ENCODE peak calls at places on chromosome 22, in eight cellular contexts. One of them, this sample, is unnamed.
A peak's percentile ranks its signal among the peaks of the same experiment; 100 is the strongest.

GRCh38 chr22:28911777-28912669 is 28.7 kb downstream of the ZNRF3 start:
- DNase-seq in GM23338: no peak
- DNase-seq in PC-3: peak; percentile 6
- DNase-seq in MM.1S: no peak
- DNase-seq in HCT116: no peak
- DNase-seq in GM23248: peak; percentile 10
- DNase-seq in OCI-LY7: no peak
- DNase-seq in SK-N-SH: no peak
- DNase-seq in this sample: no peak

GRCh38 chr22:38461057-38461413 is 6.0 kb upstream of the KCNJ4 start:
- DNase-seq in GM23338: no peak
- DNase-seq in PC-3: no peak
- DNase-seq in MM.1S: no peak
- DNase-seq in HCT116: no peak
- DNase-seq in GM23248: no peak
- DNase-seq in OCI-LY7: no peak
- DNase-seq in SK-N-SH: no peak
- DNase-seq in this sample: no peak

GRCh38 chr22:45626198-45626651 is 45.4 kb upstream of the ATXN10 start:
- DNase-seq in GM23338: no peak
- DNase-seq in PC-3: peak; percentile 94
- DNase-seq in MM.1S: no peak
- DNase-seq in HCT116: peak; percentile 87
- DNase-seq in GM23248: no peak
- DNase-seq in OCI-LY7: no peak
- DNase-seq in SK-N-SH: no peak
- DNase-seq in this sample: no peak

GRCh38 chr22:49724893-49725489 is 102.7 kb downstream of the BRD1 start:
- DNase-seq in GM23338: no peak
- DNase-seq in PC-3: peak; percentile 67
- DNase-seq in MM.1S: peak; percentile 72
- DNase-seq in HCT116: peak; percentile 10
- DNase-seq in GM23248: peak; percentile 67
- DNase-seq in OCI-LY7: peak; percentile 70
- DNase-seq in SK-N-SH: peak; percentile 93
- DNase-seq in this sample: peak; percentile 90

GRCh38 chr22:27358096-27358870 is 443.3 kb downstream of the MN1 start:
- DNase-seq in GM23338: no peak
- DNase-seq in PC-3: no peak
- DNase-seq in MM.1S: no peak
- DNase-seq in HCT116: no peak
- DNase-seq in GM23248: no peak
- DNase-seq in OCI-LY7: no peak
- DNase-seq in SK-N-SH: no peak
- DNase-seq in this sample: peak; percentile 59

GRCh38 chr22:38412435-38413084 is 42.4 kb downstream of the KCNJ4 start:
- DNase-seq in GM23338: peak; percentile 66
- DNase-seq in PC-3: no peak
- DNase-seq in MM.1S: peak; percentile 15
- DNase-seq in HCT116: no peak
- DNase-seq in GM23248: peak; percentile 21
- DNase-seq in OCI-LY7: no peak
- DNase-seq in SK-N-SH: peak; percentile 85
- DNase-seq in this sample: peak; percentile 34

GRCh38 chr22:26681395-26681821 is 24.0 kb downstream of the MIAT start:
- DNase-seq in GM23338: peak; percentile 90
- DNase-seq in PC-3: no peak
- DNase-seq in MM.1S: no peak
- DNase-seq in HCT116: no peak
- DNase-seq in GM23248: peak; percentile 35
- DNase-seq in OCI-LY7: no peak
- DNase-seq in SK-N-SH: no peak
- DNase-seq in this sample: peak; percentile 83

GRCh38 chr22:22398530-22399327 is 109.8 kb downstream of the ZNF280B start:
- DNase-seq in GM23338: no peak
- DNase-seq in PC-3: no peak
- DNase-seq in MM.1S: no peak
- DNase-seq in HCT116: no peak
- DNase-seq in GM23248: no peak
- DNase-seq in OCI-LY7: no peak
- DNase-seq in SK-N-SH: no peak
- DNase-seq in this sample: no peak

GRCh38 chr22:24205438-24206189 is 24.3 kb downstream of the SUSD2 start:
- DNase-seq in GM23338: peak; percentile 35
- DNase-seq in PC-3: peak; percentile 57
- DNase-seq in MM.1S: peak; percentile 84
- DNase-seq in HCT116: no peak
- DNase-seq in GM23248: no peak
- DNase-seq in OCI-LY7: no peak
- DNase-seq in SK-N-SH: no peak
- DNase-seq in this sample: no peak

GRCh38 chr22:24207264-24208011 is 26.2 kb downstream of the SUSD2 start:
- DNase-seq in GM23338: no peak
- DNase-seq in PC-3: no peak
- DNase-seq in MM.1S: no peak
- DNase-seq in HCT116: no peak
- DNase-seq in GM23248: peak; percentile 53
- DNase-seq in OCI-LY7: no peak
- DNase-seq in SK-N-SH: no peak
- DNase-seq in this sample: no peak

GRCh38 chr22:24209016-24209415 is 27.7 kb downstream of the SUSD2 start:
- DNase-seq in GM23338: no peak
- DNase-seq in PC-3: no peak
- DNase-seq in MM.1S: no peak
- DNase-seq in HCT116: no peak
- DNase-seq in GM23248: no peak
- DNase-seq in OCI-LY7: no peak
- DNase-seq in SK-N-SH: no peak
- DNase-seq in this sample: no peak

DNA sequence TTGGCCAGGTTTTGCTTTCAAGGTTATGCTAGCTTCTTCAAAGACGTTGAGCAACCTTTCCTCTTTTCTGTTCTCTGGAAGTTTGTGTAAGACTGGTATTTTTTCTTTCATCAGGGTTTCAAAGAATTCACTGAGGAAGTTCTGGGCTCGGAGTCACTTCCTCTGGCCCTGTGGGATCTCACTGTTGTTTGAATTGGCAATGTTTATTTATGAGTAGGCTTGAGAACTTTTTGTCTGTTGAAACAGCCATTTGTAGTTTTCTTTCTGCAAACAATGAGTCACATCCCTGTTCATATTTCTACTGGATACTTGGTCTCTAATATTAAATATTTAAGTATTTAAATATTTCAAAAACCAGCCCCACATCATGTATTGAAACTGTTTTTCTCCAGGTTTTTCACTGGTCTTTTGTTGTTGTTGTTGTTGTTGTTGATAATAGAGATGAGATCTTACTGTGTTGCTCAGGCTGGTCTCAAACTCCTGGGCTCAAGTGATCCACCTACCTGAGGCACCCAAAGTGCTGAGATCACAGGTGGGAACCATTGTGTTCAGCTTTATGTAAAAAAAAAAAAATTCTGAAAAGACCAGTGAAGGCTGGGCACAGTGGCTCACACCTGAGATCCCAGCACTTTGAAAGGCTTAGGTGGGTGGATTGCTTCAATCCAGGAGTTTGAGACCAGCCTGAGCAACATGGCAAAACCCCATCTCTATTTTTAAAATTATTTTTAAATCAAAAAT is 26.9 kb downstream of the SUSD2 start:
- DNase-seq in GM23338: no peak
- DNase-seq in PC-3: peak; percentile 95
- DNase-seq in MM.1S: no peak
- DNase-seq in HCT116: peak; percentile 95
- DNase-seq in GM23248: peak; percentile 97
- DNase-seq in OCI-LY7: no peak
- DNase-seq in SK-N-SH: peak; percentile 2
- DNase-seq in this sample: no peak
- TF ChIP-seq EZH2phosphoT487 in GM23338: no peak
- TF ChIP-seq EZH2phosphoT487 in PC-3: no peak
- TF ChIP-seq EZH2phosphoT487 in MM.1S: no peak
- TF ChIP-seq EZH2phosphoT487 in HCT116: no peak
- TF ChIP-seq EZH2phosphoT487 in GM23248: peak; percentile 88
- TF ChIP-seq EZH2phosphoT487 in OCI-LY7: no peak
- TF ChIP-seq EZH2phosphoT487 in SK-N-SH: no peak
- TF ChIP-seq EZH2phosphoT487 in this sample: no peak

DNA sequence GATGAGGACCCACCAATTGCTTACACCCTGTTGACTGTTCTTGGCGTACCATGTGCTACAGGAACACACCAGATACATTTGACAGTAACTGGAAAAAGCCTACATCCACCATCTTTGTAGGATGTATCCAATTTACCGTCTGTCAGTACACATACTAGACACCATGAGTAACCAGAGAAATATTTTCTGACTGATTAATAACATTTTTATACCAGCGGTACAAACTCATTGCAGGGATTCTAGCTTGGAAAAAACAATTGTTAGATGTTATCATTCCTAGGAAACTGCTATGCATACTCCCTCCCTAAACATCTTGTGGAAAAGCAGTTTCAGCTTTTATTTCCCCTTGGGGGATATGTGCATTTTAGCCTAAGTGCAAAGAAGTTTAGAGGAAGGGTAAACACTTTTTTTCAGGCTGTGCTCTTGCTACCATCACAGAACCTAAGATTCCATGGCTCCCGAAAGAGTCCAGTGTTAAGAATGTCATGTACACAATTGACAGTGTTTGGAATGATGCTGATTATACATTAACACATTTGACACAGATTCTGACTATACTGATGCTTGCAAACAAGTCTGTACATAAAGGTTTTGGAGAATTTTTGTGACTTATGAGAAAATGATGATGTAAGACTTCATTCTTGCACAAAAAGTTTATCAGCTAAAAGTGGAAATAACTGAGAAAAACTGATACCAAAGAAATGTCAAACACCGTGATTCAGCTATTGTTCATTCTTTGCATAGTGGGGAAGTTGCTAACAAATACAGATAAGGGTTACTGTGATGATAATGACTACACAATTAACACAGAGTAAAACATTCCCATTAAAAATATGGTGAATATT is 23.7 kb downstream of the NCF4 start:
- DNase-seq in GM23338: no peak
- DNase-seq in PC-3: no peak
- DNase-seq in MM.1S: no peak
- DNase-seq in HCT116: no peak
- DNase-seq in GM23248: peak; percentile 54
- DNase-seq in OCI-LY7: no peak
- DNase-seq in SK-N-SH: no peak
- DNase-seq in this sample: no peak
- TF ChIP-seq EZH2phosphoT487 in GM23338: no peak
- TF ChIP-seq EZH2phosphoT487 in PC-3: no peak
- TF ChIP-seq EZH2phosphoT487 in MM.1S: no peak
- TF ChIP-seq EZH2phosphoT487 in HCT116: no peak
- TF ChIP-seq EZH2phosphoT487 in GM23248: no peak
- TF ChIP-seq EZH2phosphoT487 in OCI-LY7: no peak
- TF ChIP-seq EZH2phosphoT487 in SK-N-SH: no peak
- TF ChIP-seq EZH2phosphoT487 in this sample: no peak

GRCh38 chr22:32919629-32920028 is 118.1 kb downstream of the TIMP3 start:
- DNase-seq in GM23338: no peak
- DNase-seq in PC-3: no peak
- DNase-seq in MM.1S: no peak
- DNase-seq in HCT116: no peak
- DNase-seq in GM23248: no peak
- DNase-seq in OCI-LY7: no peak
- DNase-seq in SK-N-SH: no peak
- DNase-seq in this sample: no peak

GRCh38 chr22:32917577-32918375 is 116.3 kb downstream of the TIMP3 start:
- DNase-seq in GM23338: no peak
- DNase-seq in PC-3: no peak
- DNase-seq in MM.1S: no peak
- DNase-seq in HCT116: no peak
- DNase-seq in GM23248: no peak
- DNase-seq in OCI-LY7: no peak
- DNase-seq in SK-N-SH: no peak
- DNase-seq in this sample: peak; percentile 6

GRCh38 chr22:32920032-32920628 is 118.6 kb downstream of the TIMP3 start:
- DNase-seq in GM23338: no peak
- DNase-seq in PC-3: no peak
- DNase-seq in MM.1S: no peak
- DNase-seq in HCT116: no peak
- DNase-seq in GM23248: peak; percentile 46
- DNase-seq in OCI-LY7: no peak
- DNase-seq in SK-N-SH: peak; percentile 51
- DNase-seq in this sample: no peak

GRCh38 chr22:32918741-32919140 is 117.2 kb downstream of the TIMP3 start:
- DNase-seq in GM23338: no peak
- DNase-seq in PC-3: no peak
- DNase-seq in MM.1S: no peak
- DNase-seq in HCT116: no peak
- DNase-seq in GM23248: no peak
- DNase-seq in OCI-LY7: no peak
- DNase-seq in SK-N-SH: no peak
- DNase-seq in this sample: no peak

DNA sequence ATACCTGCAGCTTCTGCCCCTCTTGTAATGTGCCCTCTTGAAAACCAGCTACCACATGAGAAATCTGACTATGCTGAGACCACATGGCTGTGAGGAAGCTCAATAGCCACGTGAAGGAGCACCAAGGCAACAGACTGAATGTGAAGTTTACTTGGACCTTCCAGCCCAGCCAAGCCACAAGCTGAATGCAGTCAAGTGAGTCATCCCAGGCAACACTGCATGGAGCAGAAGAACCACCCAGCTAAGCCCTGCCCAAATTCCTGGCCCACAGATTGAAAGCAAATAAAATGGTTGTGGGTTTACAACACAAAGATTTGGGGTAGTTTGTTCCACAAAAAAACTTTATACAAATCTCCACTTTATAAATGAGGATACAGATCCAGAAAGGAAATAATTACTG is 114.5 kb downstream of the TIMP3 start:
- DNase-seq in GM23338: no peak
- DNase-seq in PC-3: no peak
- DNase-seq in MM.1S: no peak
- DNase-seq in HCT116: no peak
- DNase-seq in GM23248: no peak
- DNase-seq in OCI-LY7: no peak
- DNase-seq in SK-N-SH: no peak
- DNase-seq in this sample: no peak
- TF ChIP-seq EZH2phosphoT487 in GM23338: no peak
- TF ChIP-seq EZH2phosphoT487 in PC-3: no peak
- TF ChIP-seq EZH2phosphoT487 in MM.1S: no peak
- TF ChIP-seq EZH2phosphoT487 in HCT116: no peak
- TF ChIP-seq EZH2phosphoT487 in GM23248: no peak
- TF ChIP-seq EZH2phosphoT487 in OCI-LY7: no peak
- TF ChIP-seq EZH2phosphoT487 in SK-N-SH: no peak
- TF ChIP-seq EZH2phosphoT487 in this sample: no peak

DNA sequence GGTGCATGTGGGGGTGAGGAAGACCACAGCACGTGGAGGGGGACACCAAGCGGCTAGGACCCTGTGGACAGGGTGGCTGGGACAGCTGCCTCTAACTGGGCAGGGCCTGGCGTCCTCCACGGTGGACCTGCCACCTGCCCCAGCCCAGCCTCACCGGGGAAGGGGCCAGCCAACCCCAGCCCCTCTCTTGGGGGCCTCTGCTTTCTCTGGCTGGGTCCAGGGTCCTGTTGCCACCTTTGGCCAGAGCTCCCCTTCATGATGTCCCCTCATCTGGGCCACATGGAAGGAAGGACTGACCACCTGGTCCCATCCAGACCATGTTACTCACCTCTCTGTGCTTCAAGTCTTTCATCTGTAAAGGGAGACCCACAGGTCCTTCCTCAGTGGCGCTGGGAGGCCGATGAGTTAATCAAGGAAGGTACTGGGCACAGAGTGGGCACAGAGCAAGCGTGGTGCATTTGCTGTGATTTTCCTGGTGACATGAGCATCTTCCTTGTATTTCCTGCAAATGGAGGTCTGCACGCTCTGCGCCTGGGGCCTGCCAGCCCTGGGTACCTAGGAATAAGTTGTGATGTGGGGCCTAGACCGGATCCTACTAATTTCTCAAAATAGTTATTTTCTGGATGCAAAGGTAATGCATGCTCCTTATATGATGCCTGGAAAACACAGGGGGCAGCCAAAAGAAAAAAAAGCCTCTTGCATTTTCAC is 538.4 kb downstream of the TBC1D22A start:
- DNase-seq in GM23338: no peak
- DNase-seq in PC-3: no peak
- DNase-seq in MM.1S: no peak
- DNase-seq in HCT116: no peak
- DNase-seq in GM23248: no peak
- DNase-seq in OCI-LY7: no peak
- DNase-seq in SK-N-SH: peak; percentile 3
- DNase-seq in this sample: no peak
- TF ChIP-seq EZH2phosphoT487 in GM23338: no peak
- TF ChIP-seq EZH2phosphoT487 in PC-3: no peak
- TF ChIP-seq EZH2phosphoT487 in MM.1S: no peak
- TF ChIP-seq EZH2phosphoT487 in HCT116: no peak
- TF ChIP-seq EZH2phosphoT487 in GM23248: no peak
- TF ChIP-seq EZH2phosphoT487 in OCI-LY7: no peak
- TF ChIP-seq EZH2phosphoT487 in SK-N-SH: no peak
- TF ChIP-seq EZH2phosphoT487 in this sample: no peak